ENCODE peak calls at places on chromosomes 11 and 22, in four cellular contexts. E is cerebellar cortex, H is posterior vena cava, Q is H1. G is an unnamed sample.
A peak's percentile ranks its signal among the peaks of the same experiment; 100 is the strongest.

GRCh38 chr11:116504541-116505149 is 268.1 kb downstream of the BUD13 start:
- DNase-seq in Q (no peak), H (no peak), E (no peak), G (no peak)

GRCh38 chr11:12137938-12138731 is 27.7 kb downstream of the MICAL2 start:
- DNase-seq in H (no peak), E (no peak), Q (no peak), G (no peak)

GRCh38 chr11:130534525-130534924 is 86.1 kb downstream of the ADAMTS15 start:
- DNase-seq in Q (no peak), E (no peak), H (peak; percentile 44), G (no peak)

GRCh38 chr11:102599642-102600261 is 25.4 kb downstream of the MMP20 start:
- DNase-seq in E (no peak), Q (no peak), H (no peak), G (no peak)

GRCh38 chr11:76239483-76240142 is 33.3 kb upstream of the WNT11 start:
- DNase-seq in E (no peak), H (peak; percentile 74), Q (no peak), G (peak; percentile 51)

GRCh38 chr11:66957971-66958231 is 282 bp downstream of the PC start:
- DNase-seq in H (no peak), E (no peak), Q (no peak), G (no peak)

GRCh38 chr11:67468056-67468455 is 995 bp downstream of the TMEM134 start:
- DNase-seq in E (peak; percentile 59), Q (no peak), H (no peak), G (peak; percentile 88)

GRCh38 chr11:118007040-118007439 is 20.8 kb downstream of the IL10RA start:
- DNase-seq in Q (no peak), H (no peak), E (no peak), G (no peak)

GRCh38 chr11:971092-971690 is 45.5 kb downstream of the AP2A2 start:
- DNase-seq in Q (no peak), H (no peak), E (no peak), G (no peak)

GRCh38 chr11:4065601-4066377 is 28.8 kb upstream of the RRM1 start:
- DNase-seq in E (peak; percentile 83), H (no peak), Q (peak; percentile 2), G (no peak)

GRCh38 chr22:26364066-26365015 is 64.7 kb upstream of the ASPHD2 start:
- DNase-seq in H (no peak), E (peak; percentile 82), Q (peak; percentile 63), G (no peak)

GRCh38 chr11:57626895-57627294 is 22.8 kb downstream of the YPEL4 start:
- DNase-seq in E (no peak), Q (no peak), H (no peak), G (no peak)

GRCh38 chr11:76380161-76380976 is 563 bp downstream of the THAP12 start:
- DNase-seq in Q (no peak), E (peak; percentile 25), H (peak; percentile 81), G (no peak)

GRCh38 chr11:61429346-61429690 is 457 bp downstream of the CPSF7 start:
- DNase-seq in H (peak; percentile 87), E (peak; percentile 44), Q (peak; percentile 2), G (no peak)

GRCh38 chr11:60265373-60266214 is 14.9 kb upstream of the MS4A4A start:
- DNase-seq in H (no peak), E (peak; percentile 43), Q (no peak), G (no peak)

GRCh38 chr22:45636668-45637067 is 35.0 kb upstream of the ATXN10 start:
- DNase-seq in E (no peak), Q (no peak), H (no peak), G (no peak)

GRCh38 chr11:44372989-44373388 is 63.0 kb upstream of the ALX4 start:
- DNase-seq in Q (no peak), H (no peak), E (no peak), G (no peak)

GRCh38 chr11:78961938-78962701 is 387.5 kb upstream of the NARS2 start:
- DNase-seq in Q (no peak), H (no peak), E (peak; percentile 47), G (peak; percentile 79)

GRCh38 chr11:106482920-106483761 is 405.7 kb downstream of the AASDHPPT start:
- DNase-seq in H (no peak), E (no peak), Q (no peak), G (no peak)